ENCODE peak calls at places on chromosome 2, in ten cellular contexts. E is activated naive CD4-positive, alpha-beta T cell; I is natural killer cell; G is activated T-cell treated with anti-CD3 and anti-CD28 coated beads for 24 hours; K is SHP77 treated with DMSO at 0.1 percent for 48 hours; J is HT1080; B is RPMI7951; S is WERI-Rb-1; Y is posterior vena cava; T is kidney. V is an unnamed sample.
A peak's percentile ranks its signal among the peaks of the same experiment; 100 is the strongest.

GRCh38 chr2:170467568-170468422 is 247.3 kb upstream of the SP5 start:
- DNase-seq in E (no peak), I (no peak), G (no peak), K (no peak), J (peak; percentile 22), B (peak; percentile 46), S (no peak), Y (no peak), T (no peak), V (no peak)

GRCh38 chr2:70381821-70382220 is 80.0 kb upstream of the FAM136A start:
- DNase-seq in E (no peak), I (no peak), G (no peak), K (no peak), J (peak; percentile 47), B (peak; percentile 78), S (no peak), Y (no peak), T (no peak), V (peak; percentile 79)

GRCh38 chr2:63424329-63425078 is 163.8 kb downstream of the WDPCP start:
- DNase-seq in E (no peak), I (no peak), G (no peak), K (peak; percentile 36), J (peak; percentile 56), B (peak; percentile 50), S (peak; percentile 31), Y (peak; percentile 67), T (peak; percentile 49), V (peak; percentile 10)

GRCh38 chr2:126808929-126809328 is 89.8 kb upstream of the TEX51 start:
- DNase-seq in E (no peak), I (no peak), G (no peak), K (no peak), J (peak; percentile 46), B (no peak), S (no peak), Y (no peak), T (no peak), V (no peak)

GRCh38 chr2:59694176-59694575 is 859.3 kb downstream of the BCL11A start:
- DNase-seq in E (no peak), I (no peak), G (no peak), K (no peak), J (no peak), B (no peak), S (no peak), Y (no peak), T (no peak), V (no peak)

GRCh38 chr2:236772220-236772837 is 202.7 kb downstream of the ACKR3 start:
- DNase-seq in E (no peak), I (no peak), G (no peak), K (no peak), J (no peak), B (no peak), S (no peak), Y (peak; percentile 44), T (no peak), V (no peak)

GRCh38 chr2:202278944-202279343 is 13.4 kb downstream of the NOP58 start:
- DNase-seq in E (no peak), I (no peak), G (no peak), K (no peak), J (no peak), B (peak; percentile 55), S (no peak), Y (no peak), T (no peak), V (peak; percentile 66)

GRCh38 chr2:138827426-138828054 is 47.4 kb upstream of the NXPH2 start:
- DNase-seq in E (no peak), I (no peak), G (peak; percentile 12), K (peak; percentile 6), J (peak; percentile 24), B (peak; percentile 69), S (peak; percentile 35), Y (no peak), T (no peak), V (peak; percentile 59)

GRCh38 chr2:111054791-111055627 is 65.7 kb upstream of the BCL2L11 start:
- DNase-seq in E (no peak), I (no peak), G (peak; percentile 56), K (no peak), J (no peak), B (no peak), S (no peak), Y (no peak), T (peak; percentile 73), V (peak; percentile 6)

GRCh38 chr2:72780483-72780882 is 45.4 kb downstream of the EXOC6B start:
- DNase-seq in E (no peak), I (no peak), G (no peak), K (no peak), J (no peak), B (peak; percentile 28), S (no peak), Y (no peak), T (no peak), V (no peak)

GRCh38 chr2:18611184-18611583 is 21.8 kb upstream of the NT5C1B start:
- DNase-seq in E (no peak), I (no peak), G (no peak), K (peak; percentile 24), J (no peak), B (no peak), S (no peak), Y (no peak), T (no peak), V (no peak)

GRCh38 chr2:218781691-218782528 is at the start of gene CYP27A1:
- DNase-seq in E (no peak), I (no peak), G (no peak), K (no peak), J (no peak), B (peak; percentile 63), S (peak; percentile 55), Y (peak; percentile 86), T (peak; percentile 83), V (peak; percentile 83)

GRCh38 chr2:239222346-239223028 is 178.3 kb downstream of the HDAC4 start:
- DNase-seq in E (no peak), I (no peak), G (no peak), K (no peak), J (no peak), B (no peak), S (no peak), Y (no peak), T (no peak), V (peak; percentile 43)

GRCh38 chr2:142165790-142166189 is 35.0 kb upstream of the LRP1B start:
- DNase-seq in E (no peak), I (no peak), G (no peak), K (peak; percentile 5), J (peak; percentile 56), B (peak; percentile 2), S (peak; percentile 66), Y (no peak), T (no peak), V (no peak)

GRCh38 chr2:129491251-129491817 is 488.1 kb upstream of the RAB6C start:
- DNase-seq in E (no peak), I (no peak), G (no peak), K (no peak), J (no peak), B (no peak), S (no peak), Y (no peak), T (no peak), V (no peak)